ENCODE peak calls at places on chromosomes 1 and 21, in five cellular contexts. S is prostate gland, R is heart left ventricle, U is HCT116, C is body of pancreas. H is an unnamed sample.

GRCh38 chr1:90359994-90360393 is 357.1 kb downstream of the BARHL2 start:
- DNase-seq in S (no peak), R (no peak), U (no peak), C (no peak), H (no peak)

GRCh38 chr1:201283836-201284553 is 689 bp downstream of the PKP1 start:
- DNase-seq in S (no peak), R (no peak), U (no peak), C (no peak), H (no peak)

GRCh38 chr21:30340714-30341573 is 3.5 kb upstream of the KRTAP27-1 start:
- DNase-seq in S (peak; percentile 15), R (peak; percentile 23), U (peak; percentile 3), C (peak; percentile 63), H (no peak)

GRCh38 chr1:51421961-51422360 is 91.6 kb upstream of the TTC39A start:
- DNase-seq in S (no peak), R (no peak), U (peak; percentile 48), C (no peak), H (no peak)

GRCh38 chr1:24374891-24375786 is 38.4 kb downstream of the STPG1 start:
- DNase-seq in S (no peak), R (no peak), U (no peak), C (no peak), H (no peak)

GRCh38 chr21:32392299-32392879 is 423 bp downstream of the URB1 start:
- DNase-seq in S (no peak), R (no peak), U (no peak), C (no peak), H (no peak)

GRCh38 chr1:171480035-171480434 is 5.3 kb upstream of the PRRC2C start:
- DNase-seq in S (no peak), R (no peak), U (no peak), C (no peak), H (no peak)

GRCh38 chr21:25955646-25956045 is 214.9 kb downstream of the APP start:
- DNase-seq in S (no peak), R (no peak), U (no peak), C (no peak), H (no peak)

GRCh38 chr1:63742526-63742925 is 31.3 kb upstream of the ROR1 start:
- DNase-seq in S (no peak), R (no peak), U (no peak), C (no peak), H (no peak)

GRCh38 chr1:179169616-179170467 is 59.6 kb downstream of the ABL2 start:
- DNase-seq in S (no peak), R (no peak), U (no peak), C (no peak), H (no peak)

GRCh38 chr21:33642896-33643657 is 776 bp downstream of the ITSN1 start:
- DNase-seq in S (peak; percentile 10), R (peak; percentile 55), U (no peak), C (peak; percentile 25), H (peak; percentile 28)

GRCh38 chr1:44120398-44120949 is 1.9 kb downstream of the KLF17 start:
- DNase-seq in S (no peak), R (no peak), U (no peak), C (no peak), H (no peak)

GRCh38 chr1:166165661-166166399 is 971 bp downstream of the FAM78B start:
- DNase-seq in S (peak; percentile 6), R (no peak), U (no peak), C (peak; percentile 26), H (no peak)

GRCh38 chr1:51953079-51953478 is 37.4 kb downstream of the RAB3B start:
- DNase-seq in S (no peak), R (no peak), U (no peak), C (no peak), H (no peak)

GRCh38 chr1:86914998-86915736 is 732 bp downstream of the HS2ST1 start:
- DNase-seq in S (peak; percentile 44), R (peak; percentile 60), U (no peak), C (peak; percentile 57), H (no peak)

GRCh38 chr1:233647083-233647482 is 33.2 kb downstream of the KCNK1 start:
- DNase-seq in S (no peak), R (no peak), U (no peak), C (no peak), H (no peak)

GRCh38 chr1:183467687-183468086 is 4.6 kb upstream of the SMG7 start:
- DNase-seq in S (no peak), R (no peak), U (no peak), C (no peak), H (no peak)

GRCh38 chr1:66282343-66282852 is 251.6 kb upstream of the SGIP1 start:
- DNase-seq in S (no peak), R (no peak), U (peak; percentile 68), C (no peak), H (no peak)

GRCh38 chr1:53543130-53543770 is 84.1 kb downstream of the DMRTB1 start:
- DNase-seq in S (no peak), R (peak; percentile 13), U (no peak), C (no peak), H (no peak)

GRCh38 chr1:157377216-157377821 is 175.0 kb downstream of the FCRL5 start:
- DNase-seq in S (no peak), R (no peak), U (peak; percentile 28), C (peak; percentile 44), H (no peak)

GRCh38 chr1:198101716-198102453 is 54.9 kb upstream of the NEK7 start:
- DNase-seq in S (no peak), R (no peak), U (no peak), C (no peak), H (no peak)

GRCh38 chr1:111739984-111740765 is 980 bp upstream of the INKA2 start:
- DNase-seq in S (peak; percentile 56), R (peak; percentile 88), U (no peak), C (peak; percentile 36), H (peak; percentile 57)

GRCh38 chr1:111738133-111738435 is 1.1 kb downstream of the INKA2 start:
- DNase-seq in S (no peak), R (no peak), U (no peak), C (no peak), H (no peak)

GRCh38 chr1:111737216-111738132 is 1.7 kb downstream of the INKA2 start:
- DNase-seq in S (no peak), R (no peak), U (no peak), C (no peak), H (no peak)

GRCh38 chr1:111738436-111739221 is 566 bp downstream of the INKA2 start:
- DNase-seq in S (peak; percentile 74), R (peak; percentile 92), U (peak; percentile 49), C (peak; percentile 49), H (peak; percentile 74)

DNA sequence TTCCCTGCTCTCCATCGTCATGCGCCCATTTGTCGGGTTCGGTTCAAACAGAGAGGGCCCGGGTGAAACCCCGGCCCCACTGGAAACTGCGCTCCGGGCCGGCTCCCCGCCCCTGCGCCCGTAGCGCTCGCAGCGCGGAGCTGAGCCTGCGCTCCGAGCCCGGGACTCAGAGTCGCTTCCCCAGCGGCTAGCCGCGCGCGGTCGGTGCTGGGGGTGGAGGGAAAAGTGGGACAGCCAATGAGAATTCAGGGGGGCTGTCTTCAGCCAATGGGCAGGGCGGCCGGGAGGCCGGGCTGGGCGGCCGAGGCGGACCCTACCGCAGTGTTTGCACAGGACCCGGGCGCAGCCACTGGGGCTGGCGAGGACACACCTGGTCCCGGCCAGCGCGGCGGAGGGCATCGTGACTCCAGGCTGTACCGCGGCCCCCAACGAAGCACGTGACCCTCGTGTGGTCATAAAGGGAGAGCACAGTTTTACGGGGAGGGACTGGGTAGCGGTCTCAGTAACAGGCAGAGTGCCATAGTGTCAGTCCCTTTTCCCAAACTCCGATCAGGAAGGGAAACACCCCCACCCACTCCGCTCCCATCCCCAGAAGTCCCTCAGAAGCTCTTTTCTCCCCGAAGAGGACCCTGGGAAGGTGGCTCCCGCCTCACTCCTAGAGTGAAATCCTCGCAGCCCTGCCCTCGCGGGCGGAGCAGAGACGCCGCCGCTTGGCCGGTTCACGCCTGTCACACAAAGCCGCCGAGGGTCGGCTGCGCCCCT is at the start of gene INKA2:
- DNase-seq in S (peak; percentile 88), R (peak; percentile 96), U (peak; percentile 74), C (peak; percentile 74), H (peak; percentile 97)
- TF ChIP-seq CTCF in S (no peak), R (no peak), U (no peak), C (no peak), H (peak; percentile 35)

DNA sequence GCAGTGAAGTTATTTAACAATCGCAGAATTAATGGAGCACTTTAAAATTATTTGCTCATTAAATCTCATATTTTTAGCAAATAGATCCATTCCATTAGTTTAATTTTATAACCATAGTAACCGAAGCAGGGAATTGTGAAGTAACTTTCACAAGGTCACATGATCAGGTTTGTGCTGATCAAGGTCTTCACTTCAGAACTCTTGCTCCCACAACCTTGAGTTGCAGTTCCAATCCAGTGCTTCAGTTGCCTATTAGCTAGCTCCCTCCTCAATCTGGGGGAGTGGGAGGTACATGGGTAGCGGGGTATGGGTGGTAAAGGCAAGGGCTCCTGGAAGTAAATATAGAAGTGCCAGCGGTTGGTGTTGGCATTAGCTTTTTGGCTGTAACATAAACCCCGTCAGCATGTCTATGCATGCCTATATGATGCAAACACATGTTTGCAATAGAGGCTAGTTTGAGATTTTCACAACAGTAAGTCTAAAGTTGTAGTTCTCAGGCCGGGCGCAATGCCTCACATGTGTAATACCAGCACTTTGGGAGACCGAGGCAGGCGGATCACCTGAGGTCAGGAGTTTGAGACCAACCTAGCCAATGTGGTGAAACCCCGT is 5.8 kb downstream of the ATP5IF1 start:
- DNase-seq in S (peak; percentile 64), R (no peak), U (no peak), C (no peak), H (no peak)
- H3K27ac ChIP-seq in S (no peak overlapping the region), R (no peak overlapping the region), U (no peak overlapping the region), C (no peak overlapping the region), H (no peak overlapping the region)

DNA sequence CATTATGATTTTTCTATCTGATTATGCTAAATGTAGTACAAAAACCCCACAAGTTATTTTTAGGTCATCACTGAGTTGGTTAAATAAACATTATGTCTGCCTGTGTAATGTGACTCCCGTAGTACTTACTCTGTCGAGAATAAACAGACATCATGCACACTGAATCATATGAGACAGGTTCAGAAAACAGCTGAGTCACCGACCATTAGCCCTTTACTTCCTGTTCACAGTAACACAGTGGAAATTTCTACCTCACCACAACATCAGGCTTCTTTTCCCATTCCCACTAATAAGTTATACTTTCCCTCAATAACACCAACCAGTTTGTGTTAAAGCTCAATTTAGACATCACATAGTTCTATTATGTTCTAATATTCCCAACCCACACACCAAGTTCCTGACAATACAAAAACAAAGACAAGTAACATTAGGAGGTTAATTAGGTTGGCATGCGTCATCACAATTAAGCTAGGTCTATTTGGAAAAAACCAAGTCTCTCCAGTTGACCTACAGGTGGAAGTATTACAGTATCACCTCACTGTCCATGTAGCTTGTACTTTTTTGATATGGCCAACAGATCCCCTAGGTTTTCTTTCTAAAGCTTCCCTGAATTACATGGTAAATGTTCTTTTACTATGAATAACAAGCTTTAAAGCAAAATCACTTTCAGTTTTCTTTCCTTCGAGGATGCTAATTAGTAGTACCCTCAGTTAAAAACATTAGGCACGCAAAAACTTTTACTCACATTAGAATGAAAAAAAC is 154.2 kb downstream of the EIF4G3 start:
- DNase-seq in S (peak; percentile 89), R (no peak), U (peak; percentile 95), C (peak; percentile 61), H (peak; percentile 90)
- TF ChIP-seq POLR2A in S (no peak), R (no peak), U (no peak), C (no peak), H (no peak)

GRCh38 chr1:226708342-226708780 is 30.7 kb downstream of the ITPKB start:
- DNase-seq in S (no peak), R (no peak), U (no peak), C (no peak), H (peak; percentile 48)

GRCh38 chr1:226706664-226707063 is 32.4 kb downstream of the ITPKB start:
- DNase-seq in S (no peak), R (no peak), U (no peak), C (no peak), H (no peak)

GRCh38 chr1:226710501-226710900 is 28.6 kb downstream of the ITPKB start:
- DNase-seq in S (no peak), R (no peak), U (no peak), C (no peak), H (no peak)

GRCh38 chr1:226709942-226710341 is 29.1 kb downstream of the ITPKB start:
- DNase-seq in S (no peak), R (no peak), U (no peak), C (no peak), H (no peak)

GRCh38 chr1:226708967-226709396 is 30.1 kb downstream of the ITPKB start:
- DNase-seq in S (no peak), R (no peak), U (no peak), C (no peak), H (no peak)
- TF ChIP-seq CTCF in S (no peak), R (no peak), U (no peak), C (no peak), H (no peak)

H was measured in upper lobe of left lung.